ENCODE peak calls at places on chromosomes 2 and 18, in six cellular contexts. S, M, I, E, R and X are unnamed samples.

GRCh38 chr2:218000137-218000536 is 2.7 kb downstream of the TNS1 start:
- DNase-seq in R (no peak), I (no peak), M (no peak), E (no peak), S (peak; percentile 46), X (no peak)

GRCh38 chr2:15584767-15585469 is 6.8 kb upstream of the DDX1 start:
- DNase-seq in M (no peak), I (no peak), S (no peak), R (no peak), E (no peak), X (no peak)

GRCh38 chr18:55838841-55839240 is 250.8 kb upstream of the TCF4 start:
- DNase-seq in M (no peak), I (no peak), R (no peak), E (no peak), S (peak; percentile 56), X (no peak)

GRCh38 chr2:19804861-19805260 is 96.9 kb downstream of the TTC32 start:
- DNase-seq in M (no peak), S (no peak), E (no peak), R (no peak), I (no peak), X (no peak)

GRCh38 chr2:36361396-36361795 is 5.8 kb downstream of the CRIM1 start:
- DNase-seq in I (no peak), R (no peak), M (no peak), S (no peak), E (no peak), X (no peak)

GRCh38 chr2:205802069-205802468 is 119.8 kb downstream of the NRP2 start:
- DNase-seq in R (no peak), E (no peak), I (no peak), S (no peak), M (no peak), X (no peak)

GRCh38 chr18:44781890-44782289 is 101.2 kb downstream of the SETBP1 start:
- DNase-seq in S (peak; percentile 80), M (peak; percentile 28), R (no peak), I (no peak), E (no peak), X (no peak)

GRCh38 chr2:113832795-113833194 is 57.1 kb upstream of the ACTR3 start:
- DNase-seq in I (no peak), S (no peak), R (no peak), E (no peak), M (no peak), X (no peak)

GRCh38 chr18:79982736-79983135 is 5.6 kb downstream of the TXNL4A start:
- DNase-seq in M (no peak), S (no peak), I (peak; percentile 22), R (peak; percentile 10), E (no peak), X (no peak)

GRCh38 chr2:19577668-19578067 is 219.2 kb upstream of the OSR1 start:
- DNase-seq in M (no peak), R (peak; percentile 47), E (no peak), I (no peak), S (peak; percentile 51), X (no peak)

GRCh38 chr18:60019463-60019840 is 119.7 kb downstream of the PMAIP1 start:
- DNase-seq in M (no peak), I (no peak), E (no peak), S (peak; percentile 88), R (peak; percentile 35), X (no peak)

GRCh38 chr18:54879691-54880090 is 51.4 kb downstream of the RAB27B start:
- DNase-seq in I (no peak), M (no peak), E (no peak), R (no peak), S (no peak), X (no peak)

GRCh38 chr18:74479486-74480148 is 16.5 kb upstream of the CNDP2 start:
- DNase-seq in I (no peak), M (no peak), E (no peak), S (no peak), R (no peak), X (no peak)

GRCh38 chr2:109535217-109535946 is 78.4 kb downstream of the SEPTIN10 start:
- DNase-seq in M (no peak), S (no peak), E (no peak), I (no peak), R (no peak), X (no peak)

GRCh38 chr2:199962203-199962602 is 6.8 kb downstream of the MAIP1 start:
- DNase-seq in M (no peak), E (no peak), I (peak; percentile 19), S (no peak), R (no peak), X (no peak)

GRCh38 chr18:79570266-79571201 is 109.1 kb upstream of the CTDP1 start:
- DNase-seq in E (no peak), S (peak; percentile 87), I (no peak), R (no peak), M (no peak), X (no peak)

GRCh38 chr2:47833516-47833968 is 50.6 kb downstream of the MSH6 start:
- DNase-seq in E (no peak), M (no peak), S (no peak), R (no peak), I (peak; percentile 40), X (no peak)

GRCh38 chr2:52340185-52340584 is 1308.3 kb upstream of the NRXN1 start:
- DNase-seq in M (peak; percentile 7), R (no peak), I (no peak), E (no peak), S (peak; percentile 13), X (no peak)

GRCh38 chr2:212520340-212520739 is 18.3 kb downstream of the ERBB4 start:
- DNase-seq in M (no peak), R (peak; percentile 20), E (no peak), S (no peak), I (no peak), X (no peak)

GRCh38 chr2:205403244-205403845 is 279.0 kb upstream of the NRP2 start:
- DNase-seq in M (no peak), E (no peak), I (no peak), R (no peak), S (peak; percentile 72), X (no peak)

GRCh38 chr18:61975526-61976326 is 82.9 kb upstream of the RNF152 start:
- DNase-seq in M (no peak), S (no peak), R (no peak), E (no peak), I (peak; percentile 45), X (no peak)

GRCh38 chr2:24317491-24317920 is 42.8 kb downstream of the ITSN2 start:
- DNase-seq in R (no peak), S (no peak), I (no peak), M (no peak), E (no peak), X (no peak)

GRCh38 chr18:23369231-23369630 is 83.9 kb upstream of the RIOK3 start:
- DNase-seq in E (no peak), I (no peak), M (no peak), R (no peak), S (no peak), X (no peak)

GRCh38 chr2:70984576-70985282 is 6.3 kb downstream of the ANKRD53 start:
- DNase-seq in I (peak; percentile 76), S (peak; percentile 46), R (peak; percentile 67), E (peak; percentile 86), M (peak; percentile 77), X (peak; percentile 81)

GRCh38 chr2:45554764-45555163 is 56.3 kb downstream of the SRBD1 start:
- DNase-seq in I (no peak), R (no peak), M (no peak), E (no peak), S (peak; percentile 50), X (no peak)

GRCh38 chr2:676647-677055 is 555 bp downstream of the TMEM18 start:
- DNase-seq in I (peak; percentile 99), M (peak; percentile 99), E (peak; percentile 100), R (peak; percentile 99), S (peak; percentile 99), X (peak; percentile 97)

GRCh38 chr2:8004250-8004681 is 677.6 kb upstream of the ID2 start:
- DNase-seq in R (peak; percentile 69), I (peak; percentile 24), M (peak; percentile 88), S (peak; percentile 34), E (no peak), X (no peak)

GRCh38 chr2:40248294-40248693 is 203.6 kb downstream of the SLC8A1 start:
- DNase-seq in E (no peak), R (no peak), M (no peak), I (no peak), S (no peak), X (no peak)

GRCh38 chr2:224194161-224194560 is 155.1 kb upstream of the SERPINE2 start:
- DNase-seq in M (no peak), S (no peak), E (no peak), R (no peak), I (no peak), X (no peak)

GRCh38 chr2:176652300-176653182 is 383.3 kb downstream of the MTX2 start:
- DNase-seq in I (peak; percentile 55), E (no peak), M (peak; percentile 75), R (peak; percentile 67), S (peak; percentile 56), X (no peak)

GRCh38 chr2:9803023-9803805 is 40.1 kb upstream of the TAF1B start:
- DNase-seq in M (peak; percentile 73), I (no peak), S (no peak), R (no peak), E (peak; percentile 94), X (no peak)

GRCh38 chr2:45121236-45121927 is 112.1 kb upstream of the SIX2 start:
- DNase-seq in I (no peak), M (no peak), R (no peak), E (no peak), S (no peak), X (no peak)

GRCh38 chr2:235614176-235614860 is 120.5 kb downstream of the AGAP1 start:
- DNase-seq in M (no peak), I (no peak), S (no peak), E (no peak), R (no peak), X (no peak)

GRCh38 chr2:237600205-237600846 is 9.8 kb upstream of the RAB17 start:
- DNase-seq in I (no peak), M (peak; percentile 68), S (no peak), R (no peak), E (no peak), X (no peak)
- TF ChIP-seq CTCF in I (no peak), M (peak; percentile 39), S (no peak), R (no peak), E (no peak), X (no peak)

GRCh38 chr18:77405096-77405495 is 155.4 kb downstream of the GALR1 start:
- DNase-seq in I (no peak), R (no peak), M (no peak), E (no peak), S (no peak), X (no peak)
- TF ChIP-seq CTCF in I (no peak), R (no peak), M (no peak), E (no peak), S (no peak), X (no peak)

GRCh38 chr2:156435725-156436476 is at the start of gene GPD2:
- DNase-seq in I (peak; percentile 71), R (peak; percentile 88), S (peak; percentile 88), M (peak; percentile 96), E (peak; percentile 94), X (peak; percentile 65)
- TF ChIP-seq CTCF in I (no peak), R (no peak), S (no peak), M (peak; percentile 11), E (peak; percentile 17), X (no peak)

DNA sequence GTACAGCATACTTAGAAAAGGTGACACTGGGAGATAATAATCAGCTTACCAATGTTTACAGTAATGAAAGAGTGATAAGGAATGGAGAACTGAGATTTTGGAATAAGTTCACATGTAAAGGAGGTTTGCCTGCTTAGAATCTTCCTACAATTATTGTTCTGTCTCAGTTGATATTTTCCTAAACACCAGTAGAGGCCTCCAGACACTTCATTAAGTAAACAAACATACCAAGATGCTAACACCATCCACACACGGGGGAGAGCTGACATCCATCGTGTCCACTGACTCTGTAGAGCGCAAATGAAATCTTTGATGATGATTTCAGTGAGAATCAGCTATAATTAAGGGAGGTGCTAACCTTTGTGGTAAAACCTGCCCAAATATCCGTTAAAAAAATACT is 211.7 kb upstream of the MMADHC start:
- DNase-seq in I (peak; percentile 6), R (peak; percentile 35), E (no peak), S (peak; percentile 19), M (peak; percentile 11), X (no peak)
- TF ChIP-seq CTCF in I (peak; percentile 24), R (peak; percentile 55), E (peak; percentile 51), S (peak; percentile 24), M (peak; percentile 43), X (no peak)